ENCODE peak calls at places on chromosomes 11 and 22, in four cellular contexts. V is GM12878, K is HCT116, F is K562. N is an unnamed sample.

GRCh38 chr11:11416917-11417316 is 63.9 kb upstream of the CSNK2A3 start:
- DNase-seq in F (no peak), V (no peak), K (no peak), N (no peak)

GRCh38 chr22:30453731-30454510 is 17.9 kb downstream of the SEC14L3 start:
- DNase-seq in F (no peak), K (no peak), V (no peak), N (no peak)

GRCh38 chr11:76455931-76456330 is 11.1 kb downstream of the EMSY start:
- DNase-seq in F (no peak), V (no peak), K (no peak), N (no peak)

GRCh38 chr11:47477323-47477722 is 28.4 kb upstream of the RAPSN start:
- DNase-seq in F (no peak), K (no peak), V (no peak), N (no peak)

GRCh38 chr11:67522338-67522737 is 908 bp downstream of the CABP2 start:
- DNase-seq in K (no peak), V (no peak), F (no peak), N (no peak)

GRCh38 chr22:41263704-41264103 is 22.3 kb downstream of the RANGAP1 start:
- DNase-seq in V (no peak), K (no peak), F (no peak), N (no peak)

GRCh38 chr22:30305519-30305905 is 16.2 kb upstream of the CASTOR1 start:
- DNase-seq in F (no peak), V (peak), K (no peak), N (no peak)

GRCh38 chr11:10716543-10717259 is 23.1 kb upstream of the IRAG1 start:
- DNase-seq in V (no peak), K (no peak), F (peak), N (no peak)

GRCh38 chr11:69481393-69481844 is at the start of gene LINC01488:
- DNase-seq in K (no peak), F (no peak), V (no peak), N (no peak)

GRCh38 chr11:128379587-128380279 is 207.6 kb downstream of the ETS1 start:
- DNase-seq in K (no peak), V (no peak), F (no peak), N (no peak)

GRCh38 chr11:126537492-126537891 is 182.0 kb downstream of the ST3GAL4 start:
- DNase-seq in V (no peak), K (no peak), F (no peak), N (no peak)

GRCh38 chr22:18110194-18110943 is at the start of gene TUBA8:
- DNase-seq in V (no peak), K (no peak), F (no peak), N (no peak)

GRCh38 chr11:8342821-8343681 is 79.4 kb upstream of the LMO1 start:
- DNase-seq in K (no peak), V (peak), F (no peak), N (no peak)

GRCh38 chr11:3159296-3160190 is 5.6 kb downstream of the OSBPL5 start:
- DNase-seq in F (no peak), K (no peak), V (no peak), N (no peak)

GRCh38 chr22:26561756-26562417 is 28.0 kb downstream of the TPST2 start:
- DNase-seq in F (no peak), K (no peak), V (no peak), N (no peak)

GRCh38 chr11:65862191-65862735 is 2.0 kb downstream of the MUS81 start:
- DNase-seq in F (no peak), K (no peak), V (no peak), N (no peak)

GRCh38 chr22:40818747-40819662 is at the start of gene SLC25A17:
- DNase-seq in F (peak), V (peak), K (peak), N (peak)

GRCh38 chr11:14500181-14500651 is 605 bp upstream of the COPB1 start:
- DNase-seq in V (peak), F (no peak), K (no peak), N (peak)

GRCh38 chr11:96187779-96188624 is 155.0 kb downstream of the MAML2 start:
- DNase-seq in K (no peak), F (no peak), V (no peak), N (peak)

GRCh38 chr11:116312560-116313340 is 460.0 kb downstream of the BUD13 start:
- DNase-seq in F (no peak), V (no peak), K (no peak), N (no peak)

GRCh38 chr11:3133456-3134217 is 31.5 kb downstream of the OSBPL5 start:
- DNase-seq in K (no peak), V (no peak), F (no peak), N (no peak)

GRCh38 chr11:116144387-116144958 is 628.3 kb downstream of the BUD13 start:
- DNase-seq in V (no peak), K (no peak), F (no peak), N (no peak)

GRCh38 chr11:59212744-59213573 is at the start of gene MPEG1:
- DNase-seq in K (no peak), V (no peak), F (no peak), N (no peak)

GRCh38 chr11:32385998-32386397 is 49.3 kb downstream of the WT1 start:
- DNase-seq in F (peak), K (peak), V (no peak), N (peak)

GRCh38 chr22:31742115-31742514 is 7.8 kb downstream of the PRR14L start:
- DNase-seq in K (no peak), V (no peak), F (no peak), N (no peak)

GRCh38 chr22:19786959-19787848 is 26.6 kb downstream of the TBX1 start:
- DNase-seq in F (no peak), K (no peak), V (no peak), N (no peak)

GRCh38 chr11:17416492-17416891 is 28.0 kb upstream of the KCNJ11 start:
- DNase-seq in F (no peak), V (no peak), K (no peak), N (no peak)
- TF ChIP-seq REST in F (no peak), V (no peak), K (no peak), N (no peak)

DNA sequence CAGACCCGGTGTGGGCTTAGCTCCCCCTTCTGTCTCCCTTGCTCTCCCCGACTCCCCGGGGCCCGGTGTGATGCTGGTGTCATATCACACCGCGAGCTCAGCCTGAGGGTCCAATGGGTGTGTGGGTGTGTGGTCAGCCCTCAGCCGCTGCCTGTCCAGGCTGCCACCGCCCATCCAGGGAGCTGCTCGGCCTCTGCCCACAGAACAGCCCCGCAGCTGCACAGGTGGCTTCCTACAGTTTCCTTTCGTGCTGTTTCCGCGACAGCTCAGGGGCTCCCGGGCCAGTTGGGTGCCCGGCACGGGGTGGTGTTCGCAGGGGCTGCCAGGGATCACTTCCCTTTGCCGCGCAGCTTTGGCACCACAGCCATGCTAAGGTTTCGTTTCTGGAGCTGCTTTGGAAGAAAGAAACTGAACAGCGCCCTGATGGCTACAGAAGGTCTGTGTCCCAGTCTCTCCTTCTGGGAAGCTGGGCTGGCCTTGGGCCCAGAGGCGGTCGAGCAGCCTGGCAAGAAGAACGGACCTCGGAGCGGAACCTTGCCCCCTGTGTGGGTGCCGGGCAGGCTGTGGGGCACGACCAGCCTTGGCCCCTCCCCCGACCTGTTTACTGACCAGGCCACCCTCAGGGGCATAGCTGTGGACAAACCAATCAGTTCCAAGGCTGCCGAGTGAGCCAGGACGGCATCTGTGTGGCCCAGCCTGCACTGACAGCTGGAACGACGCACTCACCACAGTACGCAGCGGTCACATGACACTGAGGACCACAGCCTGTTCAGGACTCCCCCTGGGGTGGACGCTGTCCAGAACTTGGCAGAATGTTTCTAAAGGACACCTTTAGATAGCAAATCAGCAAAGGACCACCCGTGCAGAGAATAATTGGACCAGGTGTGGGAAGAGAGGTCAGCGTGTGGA is 7.0 kb downstream of the PIM3 start:
- DNase-seq in K (no peak), V (no peak), F (no peak), N (peak)
- TF ChIP-seq SP1 in K (no peak), V (no peak), F (no peak), N (peak)

GRCh38 chr22:37019309-37020191 is at the start of the genes MPST and TST:
- DNase-seq in V (no peak), F (peak), K (no peak), N (peak)
- TF ChIP-seq REST in V (no peak), F (no peak), K (no peak), N (peak)

GRCh38 chr11:315516-315994 is 1.7 kb downstream of the IFITM1 start:
- DNase-seq in V (no peak), F (no peak), K (no peak), N (no peak)

GRCh38 chr11:313304-313786 is 495 bp upstream of the IFITM1 start:
- DNase-seq in K (no peak), V (no peak), F (no peak), N (no peak)

GRCh38 chr11:312092-312816 is 1.6 kb upstream of the IFITM1 start:
- DNase-seq in F (no peak), K (no peak), V (no peak), N (no peak)

GRCh38 chr11:315051-315481 is 1.2 kb downstream of the IFITM1 start:
- DNase-seq in F (no peak), V (no peak), K (no peak), N (peak)

DNA sequence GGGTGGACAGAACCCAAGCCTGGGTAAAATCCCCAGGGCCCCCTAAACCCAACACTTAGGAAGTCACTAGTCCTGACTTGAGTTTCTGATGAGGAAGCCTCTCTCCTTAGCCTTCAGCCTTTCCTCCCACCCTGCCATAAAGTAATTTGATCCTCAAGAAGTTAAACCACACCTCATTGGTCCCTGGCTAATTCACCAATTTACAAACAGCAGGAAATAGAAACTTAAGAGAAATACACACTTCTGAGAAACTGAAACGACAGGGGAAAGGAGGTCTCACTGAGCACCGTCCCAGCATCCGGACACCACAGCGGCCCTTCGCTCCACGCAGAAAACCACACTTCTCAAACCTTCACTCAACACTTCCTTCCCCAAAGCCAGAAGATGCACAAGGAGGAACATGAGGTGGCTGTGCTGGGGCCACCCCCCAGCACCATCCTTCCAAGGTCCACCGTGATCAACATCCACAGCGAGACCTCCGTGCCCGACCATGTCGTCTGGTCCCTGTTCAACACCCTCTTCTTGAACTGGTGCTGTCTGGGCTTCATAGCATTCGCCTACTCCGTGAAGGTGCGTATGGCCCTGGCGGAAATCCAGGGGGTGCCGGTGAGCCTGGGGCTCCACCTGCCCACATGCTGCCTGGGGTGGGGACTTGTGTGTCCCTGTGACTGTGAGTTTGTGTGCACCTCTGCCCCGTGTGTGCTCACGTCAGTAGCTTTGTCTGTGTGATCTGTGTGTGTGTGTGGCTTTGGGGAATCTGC is at the start of gene IFITM1:
- DNase-seq in F (no peak), K (no peak), V (peak), N (no peak)
- TF ChIP-seq SP1 in F (no peak), K (no peak), V (no peak), N (no peak)

GRCh38 chr22:44724416-44724815 is 22.4 kb downstream of the PRR5 start:
- DNase-seq in V (no peak), K (no peak), F (no peak), N (no peak)
- TF ChIP-seq REST in V (no peak), K (no peak), F (no peak), N (no peak)

N was measured in HepG2.